ENCODE peak calls at places on chromosomes 5 and 9, in six cellular contexts. One of them, this sample, is unnamed.

GRCh38 chr9:122291458-122291857 is 26.8 kb downstream of the MRRF start:
- DNase-seq in fibroblast of pulmonary artery: no peak
- DNase-seq in GM12865: no peak
- DNase-seq in AG10803: no peak
- DNase-seq in GM23338: no peak
- DNase-seq in lung: no peak
- DNase-seq in this sample: no peak

GRCh38 chr9:36914212-36914577 is 119.9 kb downstream of the PAX5 start:
- DNase-seq in fibroblast of pulmonary artery: no peak
- DNase-seq in GM12865: no peak
- DNase-seq in AG10803: no peak
- DNase-seq in GM23338: no peak
- DNase-seq in lung: no peak
- DNase-seq in this sample: no peak

GRCh38 chr9:127566351-127567001 is 45.6 kb upstream of the STXBP1 start:
- DNase-seq in fibroblast of pulmonary artery: no peak
- DNase-seq in GM12865: no peak
- DNase-seq in AG10803: no peak
- DNase-seq in GM23338: no peak
- DNase-seq in lung: peak; percentile 78
- DNase-seq in this sample: no peak

GRCh38 chr9:131733601-131734061 is 6.2 kb downstream of the RAPGEF1 start:
- DNase-seq in fibroblast of pulmonary artery: peak; percentile 95
- DNase-seq in GM12865: peak; percentile 60
- DNase-seq in AG10803: peak; percentile 94
- DNase-seq in GM23338: peak; percentile 44
- DNase-seq in lung: no peak
- DNase-seq in this sample: no peak

GRCh38 chr5:10332301-10332700 is 21.2 kb upstream of the MARCHF6 start:
- DNase-seq in fibroblast of pulmonary artery: no peak
- DNase-seq in GM12865: no peak
- DNase-seq in AG10803: no peak
- DNase-seq in GM23338: no peak
- DNase-seq in lung: peak; percentile 2
- DNase-seq in this sample: no peak

GRCh38 chr5:173477320-173478055 is 139.0 kb downstream of the BOD1 start:
- DNase-seq in fibroblast of pulmonary artery: peak; percentile 62
- DNase-seq in GM12865: peak; percentile 19
- DNase-seq in AG10803: peak; percentile 90
- DNase-seq in GM23338: no peak
- DNase-seq in lung: no peak
- DNase-seq in this sample: no peak

GRCh38 chr9:115084709-115085108 is 33.2 kb downstream of the TNC start:
- DNase-seq in fibroblast of pulmonary artery: no peak
- DNase-seq in GM12865: no peak
- DNase-seq in AG10803: no peak
- DNase-seq in GM23338: no peak
- DNase-seq in lung: no peak
- DNase-seq in this sample: no peak

GRCh38 chr5:111935835-111936234 is 178.8 kb upstream of the NREP start:
- DNase-seq in fibroblast of pulmonary artery: no peak
- DNase-seq in GM12865: no peak
- DNase-seq in AG10803: no peak
- DNase-seq in GM23338: no peak
- DNase-seq in lung: no peak
- DNase-seq in this sample: no peak

GRCh38 chr9:100689635-100690034 is 111.8 kb downstream of the CAVIN4 start:
- DNase-seq in fibroblast of pulmonary artery: no peak
- DNase-seq in GM12865: peak; percentile 21
- DNase-seq in AG10803: no peak
- DNase-seq in GM23338: no peak
- DNase-seq in lung: no peak
- DNase-seq in this sample: no peak

GRCh38 chr9:21661626-21662025 is 140.8 kb upstream of the MTAP start:
- DNase-seq in fibroblast of pulmonary artery: peak; percentile 80
- DNase-seq in GM12865: no peak
- DNase-seq in AG10803: peak; percentile 83
- DNase-seq in GM23338: no peak
- DNase-seq in lung: no peak
- DNase-seq in this sample: no peak

GRCh38 chr5:1510631-1511030 is 13.1 kb downstream of the LPCAT1 start:
- DNase-seq in fibroblast of pulmonary artery: no peak
- DNase-seq in GM12865: no peak
- DNase-seq in AG10803: no peak
- DNase-seq in GM23338: no peak
- DNase-seq in lung: peak; percentile 26
- DNase-seq in this sample: no peak

GRCh38 chr5:120655828-120656435 is 191.8 kb downstream of the PRR16 start:
- DNase-seq in fibroblast of pulmonary artery: peak; percentile 38
- DNase-seq in GM12865: peak; percentile 11
- DNase-seq in AG10803: peak; percentile 6
- DNase-seq in GM23338: peak; percentile 51
- DNase-seq in lung: peak; percentile 41
- DNase-seq in this sample: peak; percentile 19

GRCh38 chr5:72543811-72544210 is 36.6 kb upstream of the ZNF366 start:
- DNase-seq in fibroblast of pulmonary artery: peak; percentile 17
- DNase-seq in GM12865: no peak
- DNase-seq in AG10803: no peak
- DNase-seq in GM23338: no peak
- DNase-seq in lung: no peak
- DNase-seq in this sample: no peak

GRCh38 chr9:71587576-71588362 is 180.5 kb downstream of the CEMIP2 start:
- DNase-seq in fibroblast of pulmonary artery: no peak
- DNase-seq in GM12865: no peak
- DNase-seq in AG10803: peak; percentile 16
- DNase-seq in GM23338: no peak
- DNase-seq in lung: no peak
- DNase-seq in this sample: no peak

GRCh38 chr9:132175431-132175830 is 13.6 kb downstream of the NTNG2 start:
- DNase-seq in fibroblast of pulmonary artery: no peak
- DNase-seq in GM12865: no peak
- DNase-seq in AG10803: peak; percentile 22
- DNase-seq in GM23338: no peak
- DNase-seq in lung: no peak
- DNase-seq in this sample: no peak

GRCh38 chr9:133798160-133798559 is 60.0 kb upstream of the SARDH start:
- DNase-seq in fibroblast of pulmonary artery: no peak
- DNase-seq in GM12865: no peak
- DNase-seq in AG10803: no peak
- DNase-seq in GM23338: no peak
- DNase-seq in lung: no peak
- DNase-seq in this sample: no peak

GRCh38 chr5:139960723-139961383 is 82.2 kb downstream of the NRG2 start:
- DNase-seq in fibroblast of pulmonary artery: no peak
- DNase-seq in GM12865: peak; percentile 73
- DNase-seq in AG10803: no peak
- DNase-seq in GM23338: no peak
- DNase-seq in lung: peak; percentile 20
- DNase-seq in this sample: no peak

GRCh38 chr5:84393969-84394368 is 9.3 kb upstream of the EDIL3 start:
- DNase-seq in fibroblast of pulmonary artery: peak; percentile 78
- DNase-seq in GM12865: no peak
- DNase-seq in AG10803: peak; percentile 42
- DNase-seq in GM23338: no peak
- DNase-seq in lung: no peak
- DNase-seq in this sample: no peak

GRCh38 chr9:110835404-110835803 is 166.8 kb downstream of the MUSK start:
- DNase-seq in fibroblast of pulmonary artery: peak; percentile 85
- DNase-seq in GM12865: no peak
- DNase-seq in AG10803: peak; percentile 95
- DNase-seq in GM23338: peak; percentile 25
- DNase-seq in lung: no peak
- DNase-seq in this sample: no peak

GRCh38 chr5:51651889-51652288 is 268.6 kb downstream of the ISL1 start:
- DNase-seq in fibroblast of pulmonary artery: peak; percentile 29
- DNase-seq in GM12865: no peak
- DNase-seq in AG10803: no peak
- DNase-seq in GM23338: no peak
- DNase-seq in lung: no peak
- DNase-seq in this sample: no peak

GRCh38 chr5:117973785-117974184 is 1014.6 kb downstream of the DTWD2 start:
- DNase-seq in fibroblast of pulmonary artery: no peak
- DNase-seq in GM12865: no peak
- DNase-seq in AG10803: no peak
- DNase-seq in GM23338: peak; percentile 58
- DNase-seq in lung: no peak
- DNase-seq in this sample: no peak

DNA sequence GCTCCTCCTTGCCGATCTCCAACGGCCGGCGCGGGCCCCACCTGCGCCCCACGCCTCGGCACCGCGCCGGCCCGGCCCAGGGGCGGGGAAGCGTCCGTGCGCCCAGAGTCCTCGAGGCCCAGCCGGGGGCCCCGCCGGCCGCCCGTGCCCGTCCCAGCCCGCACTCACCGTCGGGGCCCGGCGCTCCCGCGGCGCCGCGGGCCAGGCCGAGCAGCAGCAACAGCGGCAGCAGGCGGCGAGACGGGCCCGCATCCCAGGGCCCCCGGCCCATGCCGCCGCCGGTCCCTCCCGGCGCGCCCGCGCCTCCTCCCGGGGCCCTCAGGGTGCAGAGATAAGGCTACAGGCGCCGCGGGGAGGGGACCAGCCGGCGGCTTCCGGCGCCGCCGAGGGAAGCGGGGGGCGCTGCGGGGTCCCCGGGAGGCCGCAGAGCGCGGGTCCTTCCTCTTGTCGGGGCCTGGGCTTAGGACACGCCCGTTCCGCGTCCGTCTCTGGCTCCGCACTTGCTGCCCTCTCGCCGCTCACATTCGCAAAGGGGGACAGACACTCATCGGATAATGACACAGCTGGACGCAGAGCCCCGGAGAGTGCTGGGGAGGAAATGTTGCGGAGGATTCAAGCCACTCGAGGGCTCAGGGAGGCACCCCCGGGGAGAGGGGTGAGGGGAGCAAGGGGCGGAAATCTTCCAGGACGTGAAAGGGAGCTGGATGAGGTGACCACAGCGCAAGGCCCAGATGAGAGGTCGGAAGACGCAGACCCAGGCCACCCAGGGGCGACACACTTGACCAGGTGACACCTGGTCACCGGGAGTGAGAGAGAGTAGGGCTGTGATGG is at the start of gene SUSD1:
- DNase-seq in fibroblast of pulmonary artery: no peak
- DNase-seq in GM12865: peak; percentile 50
- DNase-seq in AG10803: no peak
- DNase-seq in GM23338: peak; percentile 72
- DNase-seq in lung: peak; percentile 37
- DNase-seq in this sample: no peak
- TF ChIP-seq CTCF in fibroblast of pulmonary artery: no peak
- TF ChIP-seq CTCF in GM12865: peak; percentile 0
- TF ChIP-seq CTCF in AG10803: no peak
- TF ChIP-seq CTCF in GM23338: no peak
- TF ChIP-seq CTCF in lung: no peak
- TF ChIP-seq CTCF in this sample: no peak

GRCh38 chr9:112351184-112351583 is 17.8 kb upstream of the PTBP3 start:
- DNase-seq in fibroblast of pulmonary artery: no peak
- DNase-seq in GM12865: no peak
- DNase-seq in AG10803: no peak
- DNase-seq in GM23338: no peak
- DNase-seq in lung: no peak
- DNase-seq in this sample: no peak

GRCh38 chr9:112352209-112352608 is 18.8 kb upstream of the PTBP3 start:
- DNase-seq in fibroblast of pulmonary artery: no peak
- DNase-seq in GM12865: no peak
- DNase-seq in AG10803: no peak
- DNase-seq in GM23338: no peak
- DNase-seq in lung: no peak
- DNase-seq in this sample: no peak

GRCh38 chr9:112354081-112354743 is 20.8 kb upstream of the PTBP3 start:
- DNase-seq in fibroblast of pulmonary artery: no peak
- DNase-seq in GM12865: no peak
- DNase-seq in AG10803: no peak
- DNase-seq in GM23338: no peak
- DNase-seq in lung: no peak
- DNase-seq in this sample: no peak

GRCh38 chr9:112348993-112349333 is 15.5 kb upstream of the PTBP3 start:
- DNase-seq in fibroblast of pulmonary artery: no peak
- DNase-seq in GM12865: no peak
- DNase-seq in AG10803: no peak
- DNase-seq in GM23338: peak; percentile 17
- DNase-seq in lung: no peak
- DNase-seq in this sample: no peak

DNA sequence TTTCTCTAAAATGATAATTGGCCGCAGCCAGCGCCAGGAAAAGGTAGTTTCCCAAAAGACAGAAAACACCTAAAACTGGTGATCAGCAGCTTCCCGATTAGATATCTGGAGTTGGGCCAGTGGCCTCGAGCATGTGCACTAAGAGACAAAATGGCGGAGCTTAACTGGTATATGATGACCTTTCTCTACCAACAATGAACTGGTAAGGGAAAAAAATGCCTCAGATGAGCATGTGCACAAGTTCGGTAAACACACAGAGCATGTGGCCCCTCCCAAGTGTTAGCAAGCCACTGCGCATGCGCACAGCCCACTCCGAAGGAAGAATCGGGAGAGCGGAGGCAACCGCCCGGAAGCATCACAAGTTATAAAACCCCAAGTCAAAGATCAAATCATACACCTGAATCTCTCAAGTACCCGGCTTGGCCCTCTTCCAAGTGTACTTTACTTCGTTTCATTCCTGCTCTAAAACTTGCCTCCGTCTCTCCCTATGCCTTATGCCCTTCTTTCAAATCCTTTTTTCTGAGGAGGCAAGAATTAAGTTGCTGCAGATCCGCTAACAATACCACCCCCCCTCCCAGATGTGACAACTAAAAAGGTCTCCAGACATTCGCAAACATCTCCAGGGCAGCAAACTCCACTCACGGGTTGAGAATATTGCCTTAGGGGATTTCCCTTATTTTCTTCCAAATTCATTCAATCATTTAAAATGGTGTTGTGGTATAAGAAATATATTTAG is 15.0 kb upstream of the PTBP3 start:
- DNase-seq in fibroblast of pulmonary artery: peak; percentile 82
- DNase-seq in GM12865: no peak
- DNase-seq in AG10803: peak; percentile 73
- DNase-seq in GM23338: peak; percentile 64
- DNase-seq in lung: peak; percentile 86
- DNase-seq in this sample: peak; percentile 81
- H3K4me3 ChIP-seq in fibroblast of pulmonary artery: peak overlapping the region; percentile 57
- H3K4me3 ChIP-seq in GM12865: no peak overlapping the region
- H3K4me3 ChIP-seq in AG10803: peak overlapping the region; percentile 65
- H3K4me3 ChIP-seq in GM23338: peak overlapping the region; percentile 36
- H3K4me3 ChIP-seq in lung: peak overlapping the region; percentile 8
- H3K4me3 ChIP-seq in this sample: peak overlapping the region; percentile 50

DNA sequence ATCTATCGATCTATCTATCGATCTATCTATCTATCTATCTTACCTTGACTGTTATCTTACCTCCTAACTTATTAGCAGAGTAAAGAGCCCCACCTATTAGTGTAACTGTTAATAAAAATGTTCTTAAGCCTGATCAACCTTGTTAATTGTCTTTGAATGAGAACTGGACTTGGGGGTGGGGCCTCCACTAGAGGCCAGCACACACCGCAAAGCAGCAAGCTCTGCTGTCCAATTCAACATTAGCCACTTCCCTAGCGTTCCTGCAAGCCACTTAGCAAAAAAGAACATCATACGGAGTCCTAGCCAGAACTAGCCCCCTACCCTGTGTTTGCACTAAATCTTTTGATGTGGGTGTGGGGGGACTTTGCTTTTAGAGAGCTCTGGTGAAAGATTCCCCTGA is 515.8 kb downstream of the KDM4C start:
- DNase-seq in fibroblast of pulmonary artery: peak; percentile 60
- DNase-seq in GM12865: no peak
- DNase-seq in AG10803: peak; percentile 16
- DNase-seq in GM23338: peak; percentile 38
- DNase-seq in lung: no peak
- DNase-seq in this sample: no peak
- TF ChIP-seq CTCF in fibroblast of pulmonary artery: peak; percentile 68
- TF ChIP-seq CTCF in GM12865: no peak
- TF ChIP-seq CTCF in AG10803: peak; percentile 48
- TF ChIP-seq CTCF in GM23338: peak; percentile 77
- TF ChIP-seq CTCF in lung: no peak
- TF ChIP-seq CTCF in this sample: no peak

GRCh38 chr5:36606437-36607113 is at the start of gene SLC1A3:
- DNase-seq in fibroblast of pulmonary artery: peak; percentile 78
- DNase-seq in GM12865: peak; percentile 74
- DNase-seq in AG10803: peak; percentile 64
- DNase-seq in GM23338: peak; percentile 84
- DNase-seq in lung: peak; percentile 52
- DNase-seq in this sample: no peak
- H3K4me3 ChIP-seq in fibroblast of pulmonary artery: peak within 1 kb of the TSS; percentile 69
- H3K4me3 ChIP-seq in GM12865: peak within 1 kb of the TSS; percentile 88
- H3K4me3 ChIP-seq in AG10803: peak within 1 kb of the TSS; percentile 76
- H3K4me3 ChIP-seq in GM23338: peak within 1 kb of the TSS; percentile 86
- H3K4me3 ChIP-seq in lung: peak within 1 kb of the TSS; percentile 2
- H3K4me3 ChIP-seq in this sample: peak within 1 kb of the TSS; percentile 26

This sample was measured in OCI-LY7.